ENCODE peak calls at places on chromosomes 4 and X, in six cellular contexts. P, K, A, Q, W and H are unnamed samples.

GRCh38 chrX:152861116-152861515 is 30.3 kb downstream of the NSDHL start:
- DNase-seq in A (no peak), W (no peak), K (peak; percentile 34), Q (no peak), P (no peak), H (no peak)

GRCh38 chrX:42776195-42776594 is 1.8 kb downstream of the PPP1R2C start:
- DNase-seq in K (no peak), A (peak; percentile 55), W (no peak), P (no peak), Q (no peak), H (peak; percentile 88)

GRCh38 chrX:12792711-12793110 is 1.5 kb downstream of the PRPS2 start:
- DNase-seq in K (no peak), P (no peak), Q (no peak), W (no peak), A (no peak), H (no peak)

GRCh38 chr4:2962614-2963184 is 507 bp downstream of the NOP14 start:
- DNase-seq in K (peak; percentile 20), W (no peak), Q (peak; percentile 42), P (peak; percentile 72), A (no peak), H (peak; percentile 71)

GRCh38 chr4:32840461-32841189 is 2120.5 kb downstream of the PCDH7 start:
- DNase-seq in Q (no peak), W (no peak), A (no peak), K (no peak), P (no peak), H (no peak)

GRCh38 chrX:22323541-22323940 is 50.8 kb downstream of the CBLL2 start:
- DNase-seq in K (no peak), P (no peak), Q (no peak), W (no peak), A (no peak), H (peak; percentile 58)

GRCh38 chr4:5043579-5043978 is 7.7 kb upstream of the STK32B start:
- DNase-seq in P (peak; percentile 38), A (no peak), Q (no peak), W (no peak), K (no peak), H (no peak)

GRCh38 chrX:40145001-40145631 is 47.4 kb upstream of the BCOR start:
- DNase-seq in W (no peak), Q (no peak), K (no peak), P (peak; percentile 90), A (no peak), H (no peak)

GRCh38 chr4:79682161-79682560 is 274.1 kb upstream of the GK2 start:
- DNase-seq in A (no peak), W (no peak), Q (no peak), P (no peak), K (no peak), H (no peak)

GRCh38 chr4:155849042-155849441 is 17.0 kb downstream of the ASIC5 start:
- DNase-seq in K (no peak), A (no peak), Q (no peak), P (no peak), W (no peak), H (no peak)

GRCh38 chr4:154329268-154329858 is 162.2 kb downstream of the DCHS2 start:
- DNase-seq in A (no peak), Q (no peak), P (peak; percentile 14), K (no peak), W (no peak), H (no peak)

GRCh38 chrX:1433646-1434357 is 18.9 kb downstream of the ASMTL start:
- DNase-seq in A (no peak), P (no peak), Q (no peak), K (no peak), W (no peak), H (no peak)

GRCh38 chr4:101346312-101346561 is 1.1 kb downstream of the PPP3CA start:
- DNase-seq in K (no peak), P (no peak), Q (peak; percentile 52), A (peak; percentile 74), W (peak; percentile 55), H (no peak)

GRCh38 chr4:183391204-183391603 is 53.2 kb upstream of the CDKN2AIP start:
- DNase-seq in W (no peak), K (no peak), Q (no peak), P (no peak), A (no peak), H (peak; percentile 18)

GRCh38 chrX:129347291-129347690 is 176.0 kb downstream of the SMARCA1 start:
- DNase-seq in A (no peak), W (no peak), K (no peak), P (peak; percentile 62), Q (no peak), H (no peak)

GRCh38 chr4:54159543-54159942 is 59.6 kb downstream of the GSX2 start:
- DNase-seq in P (no peak), W (no peak), Q (no peak), K (no peak), A (no peak), H (no peak)

GRCh38 chrX:71282514-71283408 is 674 bp upstream of the NONO start:
- DNase-seq in P (peak; percentile 26), K (no peak), W (no peak), A (no peak), Q (peak; percentile 25), H (no peak)

GRCh38 chrX:48514126-48514806 is 5.5 kb downstream of the PORCN start:
- DNase-seq in A (no peak), P (no peak), W (no peak), Q (no peak), K (no peak), H (no peak)

GRCh38 chr4:1491630-1492457 is 85.6 kb upstream of the NKX1-1 start:
- DNase-seq in W (no peak), P (peak; percentile 56), A (no peak), Q (no peak), K (no peak), H (no peak)

GRCh38 chrX:95290455-95290854 is 1394.2 kb upstream of the DIAPH2 start:
- DNase-seq in P (no peak), A (no peak), W (no peak), K (no peak), Q (no peak), H (no peak)

GRCh38 chr4:751676-752075 is 46.0 kb downstream of the PCGF3 start:
- DNase-seq in P (no peak), A (no peak), Q (no peak), W (peak; percentile 27), K (no peak), H (no peak)

GRCh38 chr4:9143421-9144080 is 26.7 kb upstream of the FAM90A26 start:
- DNase-seq in W (no peak), P (no peak), Q (no peak), K (no peak), A (no peak), H (no peak)

GRCh38 chr4:138953962-138954371 is 61.6 kb upstream of the NOCT start:
- DNase-seq in Q (no peak), W (no peak), A (no peak), P (no peak), K (no peak), H (peak; percentile 52)

GRCh38 chr4:175035907-175036306 is 117.7 kb downstream of the ADAM29 start:
- DNase-seq in P (no peak), W (no peak), A (no peak), K (no peak), Q (no peak), H (no peak)

GRCh38 chrX:111363741-111364140 is 48.3 kb downstream of the DCX start:
- DNase-seq in A (no peak), W (no peak), K (no peak), P (no peak), Q (no peak), H (no peak)

GRCh38 chr4:76214269-76214628 is 625 bp upstream of the SCARB2 start:
- DNase-seq in K (no peak), P (peak; percentile 44), W (no peak), A (peak; percentile 64), Q (no peak), H (no peak)

GRCh38 chr4:15343581-15343980 is 84.3 kb upstream of the C1QTNF7 start:
- DNase-seq in A (no peak), W (no peak), Q (no peak), P (no peak), K (no peak), H (no peak)

GRCh38 chrX:103886624-103887023 is 54.6 kb upstream of the RAB9B start:
- DNase-seq in A (no peak), Q (no peak), P (no peak), K (no peak), W (no peak), H (no peak)

GRCh38 chr4:122458625-122459024 is 2.1 kb upstream of the IL2 start:
- DNase-seq in K (no peak), Q (peak; percentile 34), P (no peak), W (no peak), A (peak; percentile 48), H (peak; percentile 6)

GRCh38 chr4:57501715-57502114 is 391.5 kb upstream of the IGFBP7 start:
- DNase-seq in W (no peak), Q (no peak), P (peak; percentile 1), K (no peak), A (no peak), H (no peak)